ENCODE peak calls at places on chromosomes 4 and X, in eight cellular contexts. One of them, this sample, is unnamed.

GRCh38 chr4:76748649-76749048 is 149.3 kb downstream of the SOWAHB start:
- DNase-seq in NCI-H146: peak
- DNase-seq in aorta: no peak
- DNase-seq in upper lobe of right lung: no peak
- DNase-seq in SK-MEL-5: peak
- DNase-seq in stimulated activated CD8-positive, alpha-beta memory T cell treated with anti-CD3 and anti-CD28 coated beads, Interleukin-7, amount 100 ng/mL, for 1 hour: no peak
- DNase-seq in heart left ventricle: no peak
- DNase-seq in cardiac muscle cell: peak
- DNase-seq in this sample: peak

GRCh38 chr4:94668724-94669123 is 89.0 kb upstream of the BMPR1B start:
- DNase-seq in aorta: no peak
- DNase-seq in upper lobe of right lung: no peak
- DNase-seq in SK-MEL-5: no peak
- DNase-seq in cardiac muscle cell: no peak
- DNase-seq in heart left ventricle: no peak
- DNase-seq in NCI-H146: no peak
- DNase-seq in stimulated activated CD8-positive, alpha-beta memory T cell treated with anti-CD3 and anti-CD28 coated beads, Interleukin-7, amount 100 ng/mL, for 1 hour: no peak
- DNase-seq in this sample: no peak

GRCh38 chrX:123590842-123591491 is 141.9 kb downstream of the THOC2 start:
- DNase-seq in heart left ventricle: no peak
- DNase-seq in cardiac muscle cell: peak
- DNase-seq in stimulated activated CD8-positive, alpha-beta memory T cell treated with anti-CD3 and anti-CD28 coated beads, Interleukin-7, amount 100 ng/mL, for 1 hour: no peak
- DNase-seq in NCI-H146: no peak
- DNase-seq in upper lobe of right lung: no peak
- DNase-seq in aorta: no peak
- DNase-seq in SK-MEL-5: no peak
- DNase-seq in this sample: no peak

GRCh38 chrX:49291615-49292337 is 11.7 kb upstream of the GAGE10 start:
- DNase-seq in NCI-H146: peak
- DNase-seq in heart left ventricle: peak
- DNase-seq in SK-MEL-5: peak
- DNase-seq in stimulated activated CD8-positive, alpha-beta memory T cell treated with anti-CD3 and anti-CD28 coated beads, Interleukin-7, amount 100 ng/mL, for 1 hour: peak
- DNase-seq in aorta: no peak
- DNase-seq in cardiac muscle cell: peak
- DNase-seq in upper lobe of right lung: peak
- DNase-seq in this sample: peak

GRCh38 chrX:21529771-21530170 is 128.4 kb downstream of the KLHL34 start:
- DNase-seq in aorta: no peak
- DNase-seq in upper lobe of right lung: no peak
- DNase-seq in cardiac muscle cell: no peak
- DNase-seq in stimulated activated CD8-positive, alpha-beta memory T cell treated with anti-CD3 and anti-CD28 coated beads, Interleukin-7, amount 100 ng/mL, for 1 hour: no peak
- DNase-seq in NCI-H146: no peak
- DNase-seq in heart left ventricle: no peak
- DNase-seq in SK-MEL-5: peak
- DNase-seq in this sample: no peak

GRCh38 chr4:181525641-181526040 is 717.6 kb upstream of the TENM3 start:
- DNase-seq in upper lobe of right lung: no peak
- DNase-seq in aorta: no peak
- DNase-seq in heart left ventricle: no peak
- DNase-seq in NCI-H146: peak
- DNase-seq in stimulated activated CD8-positive, alpha-beta memory T cell treated with anti-CD3 and anti-CD28 coated beads, Interleukin-7, amount 100 ng/mL, for 1 hour: no peak
- DNase-seq in SK-MEL-5: no peak
- DNase-seq in cardiac muscle cell: no peak
- DNase-seq in this sample: no peak

GRCh38 chr4:65924843-65925242 is 254.6 kb upstream of the EPHA5 start:
- DNase-seq in NCI-H146: no peak
- DNase-seq in SK-MEL-5: no peak
- DNase-seq in upper lobe of right lung: no peak
- DNase-seq in cardiac muscle cell: no peak
- DNase-seq in heart left ventricle: no peak
- DNase-seq in aorta: no peak
- DNase-seq in stimulated activated CD8-positive, alpha-beta memory T cell treated with anti-CD3 and anti-CD28 coated beads, Interleukin-7, amount 100 ng/mL, for 1 hour: no peak
- DNase-seq in this sample: no peak

GRCh38 chrX:39551748-39552147 is 546.0 kb downstream of the BCOR start:
- DNase-seq in heart left ventricle: no peak
- DNase-seq in NCI-H146: no peak
- DNase-seq in stimulated activated CD8-positive, alpha-beta memory T cell treated with anti-CD3 and anti-CD28 coated beads, Interleukin-7, amount 100 ng/mL, for 1 hour: no peak
- DNase-seq in aorta: no peak
- DNase-seq in SK-MEL-5: no peak
- DNase-seq in upper lobe of right lung: no peak
- DNase-seq in cardiac muscle cell: no peak
- DNase-seq in this sample: no peak

GRCh38 chr4:120568736-120569135 is 353.8 kb downstream of the PRDM5 start:
- DNase-seq in stimulated activated CD8-positive, alpha-beta memory T cell treated with anti-CD3 and anti-CD28 coated beads, Interleukin-7, amount 100 ng/mL, for 1 hour: no peak
- DNase-seq in cardiac muscle cell: no peak
- DNase-seq in upper lobe of right lung: no peak
- DNase-seq in aorta: no peak
- DNase-seq in SK-MEL-5: no peak
- DNase-seq in heart left ventricle: no peak
- DNase-seq in NCI-H146: peak
- DNase-seq in this sample: no peak

GRCh38 chrX:120617996-120618630 is 11.7 kb downstream of the C1GALT1C1 start:
- DNase-seq in NCI-H146: no peak
- DNase-seq in aorta: no peak
- DNase-seq in SK-MEL-5: no peak
- DNase-seq in stimulated activated CD8-positive, alpha-beta memory T cell treated with anti-CD3 and anti-CD28 coated beads, Interleukin-7, amount 100 ng/mL, for 1 hour: no peak
- DNase-seq in heart left ventricle: no peak
- DNase-seq in upper lobe of right lung: no peak
- DNase-seq in cardiac muscle cell: no peak
- DNase-seq in this sample: no peak

GRCh38 chr4:82969414-82969813 is 41.2 kb downstream of the LIN54 start:
- DNase-seq in stimulated activated CD8-positive, alpha-beta memory T cell treated with anti-CD3 and anti-CD28 coated beads, Interleukin-7, amount 100 ng/mL, for 1 hour: no peak
- DNase-seq in SK-MEL-5: no peak
- DNase-seq in NCI-H146: no peak
- DNase-seq in aorta: no peak
- DNase-seq in upper lobe of right lung: no peak
- DNase-seq in cardiac muscle cell: no peak
- DNase-seq in heart left ventricle: no peak
- DNase-seq in this sample: no peak

GRCh38 chr4:11138964-11139363 is 289.7 kb downstream of the HS3ST1 start:
- DNase-seq in heart left ventricle: no peak
- DNase-seq in upper lobe of right lung: no peak
- DNase-seq in cardiac muscle cell: no peak
- DNase-seq in NCI-H146: no peak
- DNase-seq in SK-MEL-5: peak
- DNase-seq in stimulated activated CD8-positive, alpha-beta memory T cell treated with anti-CD3 and anti-CD28 coated beads, Interleukin-7, amount 100 ng/mL, for 1 hour: no peak
- DNase-seq in aorta: no peak
- DNase-seq in this sample: no peak

GRCh38 chrX:10397349-10397748 is 223.0 kb downstream of the MID1 start:
- DNase-seq in heart left ventricle: no peak
- DNase-seq in stimulated activated CD8-positive, alpha-beta memory T cell treated with anti-CD3 and anti-CD28 coated beads, Interleukin-7, amount 100 ng/mL, for 1 hour: no peak
- DNase-seq in upper lobe of right lung: no peak
- DNase-seq in SK-MEL-5: no peak
- DNase-seq in aorta: no peak
- DNase-seq in NCI-H146: no peak
- DNase-seq in cardiac muscle cell: no peak
- DNase-seq in this sample: no peak

GRCh38 chrX:24465524-24465850 is 401 bp downstream of the PDK3 start:
- DNase-seq in upper lobe of right lung: no peak
- DNase-seq in cardiac muscle cell: no peak
- DNase-seq in stimulated activated CD8-positive, alpha-beta memory T cell treated with anti-CD3 and anti-CD28 coated beads, Interleukin-7, amount 100 ng/mL, for 1 hour: no peak
- DNase-seq in NCI-H146: no peak
- DNase-seq in heart left ventricle: no peak
- DNase-seq in aorta: peak
- DNase-seq in SK-MEL-5: no peak
- DNase-seq in this sample: no peak

GRCh38 chrX:34275710-34276109 is 143.6 kb upstream of the FAM47A start:
- DNase-seq in heart left ventricle: no peak
- DNase-seq in cardiac muscle cell: no peak
- DNase-seq in NCI-H146: peak
- DNase-seq in stimulated activated CD8-positive, alpha-beta memory T cell treated with anti-CD3 and anti-CD28 coated beads, Interleukin-7, amount 100 ng/mL, for 1 hour: no peak
- DNase-seq in SK-MEL-5: peak
- DNase-seq in upper lobe of right lung: no peak
- DNase-seq in aorta: no peak
- DNase-seq in this sample: no peak

GRCh38 chr4:184099541-184099966 is 118.1 kb downstream of the ENPP6 start:
- DNase-seq in NCI-H146: no peak
- DNase-seq in heart left ventricle: no peak
- DNase-seq in upper lobe of right lung: no peak
- DNase-seq in stimulated activated CD8-positive, alpha-beta memory T cell treated with anti-CD3 and anti-CD28 coated beads, Interleukin-7, amount 100 ng/mL, for 1 hour: no peak
- DNase-seq in cardiac muscle cell: no peak
- DNase-seq in aorta: no peak
- DNase-seq in SK-MEL-5: no peak
- DNase-seq in this sample: no peak

GRCh38 chrX:40096395-40097091 is 1.2 kb downstream of the BCOR start:
- DNase-seq in heart left ventricle: peak
- DNase-seq in SK-MEL-5: no peak
- DNase-seq in aorta: peak
- DNase-seq in stimulated activated CD8-positive, alpha-beta memory T cell treated with anti-CD3 and anti-CD28 coated beads, Interleukin-7, amount 100 ng/mL, for 1 hour: no peak
- DNase-seq in upper lobe of right lung: peak
- DNase-seq in cardiac muscle cell: peak
- DNase-seq in NCI-H146: peak
- DNase-seq in this sample: peak

GRCh38 chr4:8333726-8334460 is 64.3 kb downstream of the HTRA3 start:
- DNase-seq in NCI-H146: no peak
- DNase-seq in cardiac muscle cell: no peak
- DNase-seq in upper lobe of right lung: peak
- DNase-seq in aorta: no peak
- DNase-seq in stimulated activated CD8-positive, alpha-beta memory T cell treated with anti-CD3 and anti-CD28 coated beads, Interleukin-7, amount 100 ng/mL, for 1 hour: no peak
- DNase-seq in SK-MEL-5: no peak
- DNase-seq in heart left ventricle: no peak
- DNase-seq in this sample: no peak

GRCh38 chr4:83356899-83357661 is 22.4 kb upstream of the HPSE start:
- DNase-seq in aorta: no peak
- DNase-seq in cardiac muscle cell: peak
- DNase-seq in upper lobe of right lung: no peak
- DNase-seq in SK-MEL-5: peak
- DNase-seq in heart left ventricle: no peak
- DNase-seq in NCI-H146: no peak
- DNase-seq in stimulated activated CD8-positive, alpha-beta memory T cell treated with anti-CD3 and anti-CD28 coated beads, Interleukin-7, amount 100 ng/mL, for 1 hour: no peak
- DNase-seq in this sample: no peak

GRCh38 chr4:65033899-65034298 is 624.6 kb upstream of the TECRL start:
- DNase-seq in NCI-H146: no peak
- DNase-seq in SK-MEL-5: no peak
- DNase-seq in cardiac muscle cell: no peak
- DNase-seq in aorta: no peak
- DNase-seq in heart left ventricle: no peak
- DNase-seq in upper lobe of right lung: no peak
- DNase-seq in stimulated activated CD8-positive, alpha-beta memory T cell treated with anti-CD3 and anti-CD28 coated beads, Interleukin-7, amount 100 ng/mL, for 1 hour: no peak
- DNase-seq in this sample: no peak

GRCh38 chr4:106775636-106776035 is 260.5 kb downstream of the DKK2 start:
- DNase-seq in upper lobe of right lung: no peak
- DNase-seq in cardiac muscle cell: no peak
- DNase-seq in heart left ventricle: no peak
- DNase-seq in aorta: no peak
- DNase-seq in stimulated activated CD8-positive, alpha-beta memory T cell treated with anti-CD3 and anti-CD28 coated beads, Interleukin-7, amount 100 ng/mL, for 1 hour: no peak
- DNase-seq in NCI-H146: no peak
- DNase-seq in SK-MEL-5: peak
- DNase-seq in this sample: no peak

GRCh38 chr4:142160509-142160908 is 524.1 kb downstream of the IL15 start:
- DNase-seq in upper lobe of right lung: no peak
- DNase-seq in NCI-H146: no peak
- DNase-seq in aorta: no peak
- DNase-seq in stimulated activated CD8-positive, alpha-beta memory T cell treated with anti-CD3 and anti-CD28 coated beads, Interleukin-7, amount 100 ng/mL, for 1 hour: no peak
- DNase-seq in SK-MEL-5: no peak
- DNase-seq in cardiac muscle cell: no peak
- DNase-seq in heart left ventricle: no peak
- DNase-seq in this sample: no peak

GRCh38 chr4:102477657-102478056 is 23.5 kb upstream of the NFKB1 start:
- DNase-seq in upper lobe of right lung: no peak
- DNase-seq in NCI-H146: no peak
- DNase-seq in aorta: no peak
- DNase-seq in cardiac muscle cell: no peak
- DNase-seq in SK-MEL-5: no peak
- DNase-seq in stimulated activated CD8-positive, alpha-beta memory T cell treated with anti-CD3 and anti-CD28 coated beads, Interleukin-7, amount 100 ng/mL, for 1 hour: no peak
- DNase-seq in heart left ventricle: no peak
- DNase-seq in this sample: no peak

GRCh38 chr4:167424338-167425256 is 190.3 kb upstream of the SPOCK3 start:
- DNase-seq in heart left ventricle: no peak
- DNase-seq in SK-MEL-5: no peak
- DNase-seq in stimulated activated CD8-positive, alpha-beta memory T cell treated with anti-CD3 and anti-CD28 coated beads, Interleukin-7, amount 100 ng/mL, for 1 hour: no peak
- DNase-seq in aorta: no peak
- DNase-seq in NCI-H146: no peak
- DNase-seq in cardiac muscle cell: no peak
- DNase-seq in upper lobe of right lung: no peak
- DNase-seq in this sample: no peak

GRCh38 chr4:141126769-141127168 is 6.5 kb downstream of the RNF150 start:
- DNase-seq in SK-MEL-5: peak
- DNase-seq in upper lobe of right lung: no peak
- DNase-seq in aorta: no peak
- DNase-seq in cardiac muscle cell: no peak
- DNase-seq in stimulated activated CD8-positive, alpha-beta memory T cell treated with anti-CD3 and anti-CD28 coated beads, Interleukin-7, amount 100 ng/mL, for 1 hour: no peak
- DNase-seq in heart left ventricle: no peak
- DNase-seq in NCI-H146: no peak
- DNase-seq in this sample: no peak

GRCh38 chr4:107183155-107183774 is 147.2 kb upstream of the DKK2 start:
- DNase-seq in SK-MEL-5: peak
- DNase-seq in NCI-H146: peak
- DNase-seq in heart left ventricle: no peak
- DNase-seq in stimulated activated CD8-positive, alpha-beta memory T cell treated with anti-CD3 and anti-CD28 coated beads, Interleukin-7, amount 100 ng/mL, for 1 hour: no peak
- DNase-seq in upper lobe of right lung: no peak
- DNase-seq in cardiac muscle cell: peak
- DNase-seq in aorta: no peak
- DNase-seq in this sample: no peak

GRCh38 chr4:72394264-72394663 is 174.8 kb downstream of the ADAMTS3 start:
- DNase-seq in upper lobe of right lung: no peak
- DNase-seq in SK-MEL-5: peak
- DNase-seq in aorta: no peak
- DNase-seq in heart left ventricle: no peak
- DNase-seq in stimulated activated CD8-positive, alpha-beta memory T cell treated with anti-CD3 and anti-CD28 coated beads, Interleukin-7, amount 100 ng/mL, for 1 hour: no peak
- DNase-seq in cardiac muscle cell: peak
- DNase-seq in NCI-H146: no peak
- DNase-seq in this sample: no peak

GRCh38 chr4:168648494-168648893 is 151.6 kb downstream of the PALLD start:
- DNase-seq in stimulated activated CD8-positive, alpha-beta memory T cell treated with anti-CD3 and anti-CD28 coated beads, Interleukin-7, amount 100 ng/mL, for 1 hour: no peak
- DNase-seq in upper lobe of right lung: no peak
- DNase-seq in heart left ventricle: no peak
- DNase-seq in aorta: no peak
- DNase-seq in SK-MEL-5: no peak
- DNase-seq in cardiac muscle cell: no peak
- DNase-seq in NCI-H146: no peak
- DNase-seq in this sample: no peak

GRCh38 chrX:125850693-125851092 is 315.4 kb downstream of the DCAF12L2 start:
- DNase-seq in stimulated activated CD8-positive, alpha-beta memory T cell treated with anti-CD3 and anti-CD28 coated beads, Interleukin-7, amount 100 ng/mL, for 1 hour: no peak
- DNase-seq in upper lobe of right lung: no peak
- DNase-seq in aorta: no peak
- DNase-seq in cardiac muscle cell: no peak
- DNase-seq in NCI-H146: no peak
- DNase-seq in heart left ventricle: no peak
- DNase-seq in SK-MEL-5: no peak
- DNase-seq in this sample: no peak

GRCh38 chrX:111608724-111609123 is 72.2 kb upstream of the ALG13 start:
- DNase-seq in heart left ventricle: no peak
- DNase-seq in NCI-H146: no peak
- DNase-seq in upper lobe of right lung: no peak
- DNase-seq in aorta: no peak
- DNase-seq in SK-MEL-5: no peak
- DNase-seq in stimulated activated CD8-positive, alpha-beta memory T cell treated with anti-CD3 and anti-CD28 coated beads, Interleukin-7, amount 100 ng/mL, for 1 hour: no peak
- DNase-seq in cardiac muscle cell: no peak
- DNase-seq in this sample: no peak

GRCh38 chrX:21905976-21906375 is 34.5 kb upstream of the SMS start:
- DNase-seq in NCI-H146: peak
- DNase-seq in aorta: no peak
- DNase-seq in heart left ventricle: no peak
- DNase-seq in cardiac muscle cell: no peak
- DNase-seq in SK-MEL-5: no peak
- DNase-seq in stimulated activated CD8-positive, alpha-beta memory T cell treated with anti-CD3 and anti-CD28 coated beads, Interleukin-7, amount 100 ng/mL, for 1 hour: no peak
- DNase-seq in upper lobe of right lung: no peak
- DNase-seq in this sample: no peak

GRCh38 chrX:143580266-143580665 is 55.6 kb downstream of the SLITRK4 start:
- DNase-seq in stimulated activated CD8-positive, alpha-beta memory T cell treated with anti-CD3 and anti-CD28 coated beads, Interleukin-7, amount 100 ng/mL, for 1 hour: no peak
- DNase-seq in cardiac muscle cell: peak
- DNase-seq in upper lobe of right lung: no peak
- DNase-seq in aorta: no peak
- DNase-seq in SK-MEL-5: no peak
- DNase-seq in NCI-H146: no peak
- DNase-seq in heart left ventricle: no peak
- DNase-seq in this sample: no peak

GRCh38 chr4:106496066-106496465 is 127.5 kb upstream of the GIMD1 start:
- DNase-seq in upper lobe of right lung: no peak
- DNase-seq in stimulated activated CD8-positive, alpha-beta memory T cell treated with anti-CD3 and anti-CD28 coated beads, Interleukin-7, amount 100 ng/mL, for 1 hour: no peak
- DNase-seq in NCI-H146: no peak
- DNase-seq in SK-MEL-5: no peak
- DNase-seq in cardiac muscle cell: no peak
- DNase-seq in aorta: no peak
- DNase-seq in heart left ventricle: no peak
- DNase-seq in this sample: no peak

GRCh38 chr4:87956501-87956900 is 19.0 kb upstream of the SPP1 start:
- DNase-seq in SK-MEL-5: peak
- DNase-seq in cardiac muscle cell: no peak
- DNase-seq in NCI-H146: no peak
- DNase-seq in aorta: no peak
- DNase-seq in upper lobe of right lung: no peak
- DNase-seq in stimulated activated CD8-positive, alpha-beta memory T cell treated with anti-CD3 and anti-CD28 coated beads, Interleukin-7, amount 100 ng/mL, for 1 hour: no peak
- DNase-seq in heart left ventricle: no peak
- DNase-seq in this sample: no peak

This sample was measured in activated CD8-positive, alpha-beta T cell treated with anti-CD3 and anti-CD28 coated beads, Interleukin-2, amount 10 ng/mL, durations not matched to agents 7 days and 5 days.